ENCODE peak calls at places on chromosomes 11 and 22, in seven cellular contexts. T is ELR; Y is SJSA1; D is erythroblast; W is Jurkat, Clone E6-1; P is aorta; J is NT2/D1. C is an unnamed sample.

GRCh38 chr11:4881860-4882500 is at the start of gene OR51T1:
- DNase-seq in W (no peak), D (no peak), J (no peak), Y (no peak), P (no peak), T (no peak), C (no peak)

GRCh38 chr11:65121865-65122696 is at the start of the genes FAU and MRPL49:
- DNase-seq in J (peak), P (peak), Y (peak), D (peak), T (peak), W (peak), C (peak)

GRCh38 chr11:12430912-12431311 is 53.5 kb downstream of the PARVA start:
- DNase-seq in W (no peak), T (peak), D (no peak), Y (no peak), P (peak), J (no peak), C (peak)

GRCh38 chr11:122814401-122814800 is 23.9 kb upstream of the CRTAM start:
- DNase-seq in Y (no peak), W (no peak), P (no peak), D (peak), T (peak), J (no peak), C (no peak)

GRCh38 chr11:56698795-56699194 is at the start of gene OR9G1:
- DNase-seq in P (no peak), T (no peak), J (no peak), Y (no peak), W (no peak), D (no peak), C (no peak)

GRCh38 chr22:33917744-33918406 is 2.4 kb downstream of the LARGE1 start:
- DNase-seq in Y (no peak), J (no peak), P (no peak), D (no peak), T (no peak), W (no peak), C (no peak)

GRCh38 chr11:128625766-128626165 is 38.4 kb upstream of the ETS1 start:
- DNase-seq in J (no peak), P (no peak), D (no peak), T (no peak), W (no peak), Y (no peak), C (no peak)

GRCh38 chr11:10400856-10401255 is 54.2 kb upstream of the AMPD3 start:
- DNase-seq in J (no peak), D (no peak), P (no peak), Y (no peak), T (no peak), W (no peak), C (no peak)

GRCh38 chr22:37061611-37062365 is 10.2 kb downstream of the KCTD17 start:
- DNase-seq in T (no peak), P (no peak), W (no peak), J (no peak), D (no peak), Y (no peak), C (no peak)

GRCh38 chr11:110529043-110529442 is 99.3 kb downstream of the FDX1 start:
- DNase-seq in T (peak), D (peak), P (no peak), Y (no peak), J (peak), W (no peak), C (no peak)

GRCh38 chr22:38987171-38987895 is 5.2 kb downstream of the APOBEC3B start:
- DNase-seq in Y (no peak), W (no peak), J (no peak), P (peak), T (no peak), D (no peak), C (no peak)

GRCh38 chr11:8905528-8906165 is 5.3 kb upstream of the AKIP1 start:
- DNase-seq in J (no peak), W (no peak), P (no peak), T (peak), Y (no peak), D (no peak), C (peak)

GRCh38 chr22:20952544-20953341 is 14.3 kb upstream of the AIFM3 start:
- DNase-seq in W (no peak), T (no peak), P (no peak), J (no peak), D (no peak), Y (no peak), C (no peak)

GRCh38 chr11:108880510-108880909 is 215.6 kb downstream of the DDX10 start:
- DNase-seq in J (no peak), P (no peak), D (no peak), Y (no peak), W (no peak), T (no peak), C (peak)

GRCh38 chr22:23269441-23270211 is 89.3 kb downstream of the BCR start:
- DNase-seq in W (no peak), J (no peak), T (no peak), D (no peak), Y (no peak), P (no peak), C (no peak)

GRCh38 chr11:103295704-103296103 is 186.5 kb downstream of the DYNC2H1 start:
- DNase-seq in W (no peak), P (no peak), D (peak), Y (no peak), J (no peak), T (no peak), C (peak)

GRCh38 chr22:50517495-50518260 is 7.7 kb downstream of the SCO2 start:
- DNase-seq in P (no peak), W (no peak), Y (no peak), J (no peak), T (no peak), D (no peak), C (no peak)

GRCh38 chr11:64294665-64295289 is 3.7 kb downstream of the KCNK4 start:
- DNase-seq in T (no peak), D (no peak), W (no peak), J (no peak), P (no peak), Y (no peak), C (no peak)

GRCh38 chr11:111299111-111300026 is 1.0 kb downstream of the POU2AF3 start:
- DNase-seq in P (peak), J (peak), T (peak), D (no peak), Y (peak), W (no peak), C (peak)

GRCh38 chr22:30474683-30475424 is 3.0 kb upstream of the SEC14L3 start:
- DNase-seq in W (peak), J (no peak), P (no peak), Y (no peak), T (no peak), D (peak), C (no peak)

GRCh38 chr11:34395916-34396555 is 38.2 kb upstream of the ABTB2 start:
- DNase-seq in W (no peak), P (no peak), D (no peak), Y (no peak), J (no peak), T (peak), C (peak)

GRCh38 chr11:1763796-1764661 is at the start of gene CTSD:
- DNase-seq in T (peak), Y (peak), W (peak), D (peak), J (peak), P (peak), C (peak)

GRCh38 chr11:6418199-6418957 is 516 bp downstream of the APBB1 start:
- DNase-seq in J (no peak), D (no peak), W (no peak), T (peak), Y (no peak), P (peak), C (no peak)

GRCh38 chr22:41910599-41911291 is 4.1 kb downstream of the SHISA8 start:
- DNase-seq in J (no peak), W (no peak), P (no peak), D (peak), T (peak), Y (no peak), C (peak)

GRCh38 chr11:8023831-8024555 is 36.9 kb downstream of the EIF3F start:
- DNase-seq in T (peak), J (no peak), W (no peak), D (no peak), Y (no peak), P (no peak), C (no peak)

GRCh38 chr22:33474587-33474986 is 416.4 kb upstream of the SYN3 start:
- DNase-seq in Y (no peak), J (no peak), D (no peak), P (no peak), T (no peak), W (no peak), C (no peak)

GRCh38 chr11:61392991-61393595 is 706 bp downstream of the TMEM216 start:
- DNase-seq in J (no peak), P (no peak), D (peak), W (no peak), T (peak), Y (no peak), C (peak)

C was measured in RPMI7951.